ENCODE peak calls at places on chromosome 14, in seven cellular contexts. X is A549, Z is uterus, W is heart left ventricle, H is lung, B is GM23338, M is dorsolateral prefrontal cortex. Y is an unnamed sample.

GRCh38 chr14:104317975-104318557 is 179.7 kb downstream of the KIF26A start:
- DNase-seq in B (no peak), Z (no peak), H (no peak), X (no peak), W (no peak), M (no peak), Y (no peak)

GRCh38 chr14:90703841-90704240 is 112.4 kb downstream of the TTC7B start:
- DNase-seq in X (no peak), B (no peak), W (no peak), M (no peak), H (no peak), Z (no peak), Y (no peak)

GRCh38 chr14:92513204-92513965 is at the start of gene RIN3:
- DNase-seq in M (peak), W (peak), B (peak), X (peak), Z (peak), H (peak), Y (no peak)

GRCh38 chr14:38065101-38065762 is 142.5 kb upstream of the SSTR1 start:
- DNase-seq in W (no peak), X (no peak), H (no peak), Z (no peak), M (no peak), B (peak), Y (no peak)

GRCh38 chr14:105436891-105437722 is 17.5 kb downstream of the MTA1 start:
- DNase-seq in X (no peak), B (no peak), Z (no peak), W (no peak), H (no peak), M (no peak), Y (no peak)

GRCh38 chr14:58100735-58101368 is 51.2 kb downstream of the ARMH4 start:
- DNase-seq in H (no peak), W (no peak), X (no peak), B (no peak), Z (no peak), M (no peak), Y (no peak)

GRCh38 chr14:62216121-62216520 is 453.9 kb downstream of the SNAPC1 start:
- DNase-seq in X (no peak), B (no peak), H (no peak), Z (no peak), W (no peak), M (no peak), Y (no peak)

GRCh38 chr14:28756896-28757570 is 9.6 kb upstream of the FOXG1 start:
- DNase-seq in W (no peak), H (no peak), Z (no peak), B (peak), X (peak), M (no peak), Y (no peak)

GRCh38 chr14:58278177-58278576 is 20.2 kb upstream of the ARID4A start:
- DNase-seq in W (no peak), H (no peak), B (no peak), M (no peak), Z (no peak), X (no peak), Y (no peak)

GRCh38 chr14:35715079-35715478 is 94.0 kb downstream of the RALGAPA1 start:
- DNase-seq in X (no peak), M (no peak), Z (no peak), H (no peak), B (no peak), W (no peak), Y (no peak)

GRCh38 chr14:78227466-78228077 is 57.4 kb downstream of the NRXN3 start:
- DNase-seq in X (no peak), H (no peak), M (peak), W (no peak), Z (no peak), B (peak), Y (no peak)

GRCh38 chr14:103456167-103456835 is 66.3 kb downstream of the CKB start:
- DNase-seq in X (no peak), W (no peak), H (no peak), Z (no peak), B (no peak), M (no peak), Y (no peak)

GRCh38 chr14:26401170-26401968 is 196.5 kb downstream of the NOVA1 start:
- DNase-seq in B (no peak), H (no peak), Z (no peak), W (no peak), X (no peak), M (no peak), Y (no peak)

GRCh38 chr14:96978525-96979272 is 181.5 kb downstream of the VRK1 start:
- DNase-seq in W (no peak), M (no peak), H (no peak), B (no peak), X (no peak), Z (no peak), Y (no peak)

GRCh38 chr14:74704656-74705055 is 8.2 kb downstream of the AREL1 start:
- DNase-seq in M (no peak), X (no peak), W (no peak), B (no peak), Z (no peak), H (no peak), Y (no peak)

GRCh38 chr14:91410781-91411536 is 6.7 kb downstream of the CCDC88C start:
- DNase-seq in H (no peak), M (no peak), Z (no peak), B (no peak), X (no peak), W (no peak), Y (no peak)

GRCh38 chr14:98548071-98548686 is 723.8 kb downstream of the BCL11B start:
- DNase-seq in X (no peak), B (no peak), Z (no peak), H (no peak), W (no peak), M (no peak), Y (no peak)

GRCh38 chr14:90444077-90444696 is 47.4 kb downstream of the CALM1 start:
- DNase-seq in Z (no peak), B (no peak), H (peak), W (no peak), X (no peak), M (no peak), Y (no peak)

GRCh38 chr14:71582705-71583104 is 349.5 kb upstream of the RGS6 start:
- DNase-seq in Z (no peak), H (no peak), M (no peak), X (no peak), W (no peak), B (no peak), Y (no peak)

GRCh38 chr14:104197449-104198247 is 59.3 kb downstream of the KIF26A start:
- DNase-seq in H (no peak), M (no peak), Z (no peak), X (no peak), B (no peak), W (no peak), Y (no peak)

GRCh38 chr14:54727929-54728328 is 161.0 kb downstream of the SAMD4A start:
- DNase-seq in H (no peak), Z (peak), B (no peak), W (no peak), X (no peak), M (no peak), Y (no peak)

GRCh38 chr14:104794641-104795467 is 694 bp downstream of the AKT1 start:
- DNase-seq in W (no peak), B (peak), X (no peak), M (no peak), H (no peak), Z (no peak), Y (no peak)

GRCh38 chr14:40003773-40004172 is 571.5 kb upstream of the FBXO33 start:
- DNase-seq in B (no peak), Z (no peak), M (no peak), X (no peak), W (no peak), H (peak), Y (no peak)

GRCh38 chr14:103500148-103500990 is 22.3 kb downstream of the CKB start:
- DNase-seq in M (peak), X (no peak), H (peak), Z (peak), B (peak), W (peak), Y (peak)

GRCh38 chr14:100955201-100955600 is 51.7 kb upstream of the RTL1 start:
- DNase-seq in X (peak), M (no peak), W (no peak), Z (no peak), B (no peak), H (no peak), Y (no peak)

GRCh38 chr14:52051251-52051650 is 17.6 kb downstream of the NID2 start:
- DNase-seq in W (no peak), B (no peak), H (no peak), M (no peak), X (no peak), Z (no peak), Y (no peak)
- H3K27ac ChIP-seq in W (peak), B (no peak), H (no peak), M (no peak), X (no peak), Z (peak), Y (no peak)

GRCh38 chr14:75876526-75876925 is 105.3 kb downstream of the TGFB3 start:
- DNase-seq in H (no peak), B (no peak), X (no peak), Z (no peak), M (no peak), W (no peak), Y (no peak)
- H3K27ac ChIP-seq in H (peak), B (no peak), X (no peak), Z (no peak), M (no peak), W (no peak), Y (no peak)

GRCh38 chr14:99733551-99734405 is 49.7 kb downstream of the CYP46A1 start:
- DNase-seq in W (peak), X (no peak), H (no peak), Z (peak), M (peak), B (no peak), Y (no peak)
- H3K27ac ChIP-seq in W (peak), X (no peak), H (peak), Z (no peak), M (no peak), B (no peak), Y (peak)

DNA sequence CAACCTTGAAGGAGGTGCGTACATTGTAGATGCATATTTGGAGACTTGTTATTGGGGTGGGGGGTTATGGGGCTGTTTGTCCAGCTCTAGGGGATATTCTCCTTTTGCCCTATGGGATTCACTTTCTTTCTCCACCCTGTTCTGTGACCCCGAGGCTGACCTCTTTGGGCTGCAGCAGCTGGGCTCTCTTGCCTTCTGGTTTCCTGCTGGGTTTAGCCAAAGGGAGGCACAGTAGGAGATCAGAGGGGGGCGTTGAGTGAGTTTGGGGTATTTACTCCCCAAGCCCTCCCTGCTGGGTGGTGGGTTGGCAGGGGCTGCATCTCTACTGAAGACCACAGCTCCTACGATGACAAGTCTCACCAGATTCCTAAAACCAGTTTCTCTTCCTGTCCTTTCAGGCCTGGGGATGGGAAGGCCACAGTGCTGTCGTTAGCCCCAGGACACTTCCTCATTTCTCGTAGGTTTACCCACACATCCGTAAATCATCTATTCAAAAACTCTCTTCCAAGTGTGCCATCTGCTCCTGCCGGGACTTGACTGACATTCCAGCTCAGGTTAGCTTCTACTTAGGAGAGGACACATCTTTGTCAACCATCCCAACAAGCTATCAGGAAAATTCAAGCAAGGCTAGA is 127.1 kb downstream of the TMEM30B start:
- DNase-seq in W (no peak), Z (no peak), X (no peak), B (no peak), M (no peak), H (no peak), Y (no peak)
- H3K27ac ChIP-seq in W (no peak), Z (no peak), X (no peak), B (no peak), M (no peak), H (no peak), Y (no peak)

DNA sequence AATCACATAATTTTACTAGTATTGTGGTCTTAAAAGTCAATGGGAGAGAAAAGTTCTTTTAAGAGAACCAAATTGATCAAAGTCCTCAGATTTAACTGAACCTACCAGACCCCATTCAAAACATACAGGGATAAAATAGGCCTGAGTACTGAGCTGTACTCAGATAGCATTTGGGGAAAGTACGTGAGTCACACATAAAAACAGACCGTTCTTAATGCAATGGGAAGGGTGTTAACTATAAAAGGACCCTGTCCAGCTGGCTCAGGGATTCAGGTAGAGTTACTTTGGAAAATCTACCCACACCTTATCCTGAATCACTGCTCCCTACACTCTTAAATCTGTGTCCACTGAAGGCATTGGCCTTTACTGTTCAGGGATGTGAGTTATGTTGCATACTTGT is 78.0 kb downstream of the PTPN21 start:
- DNase-seq in H (no peak), Z (no peak), X (no peak), W (no peak), B (no peak), M (no peak), Y (no peak)
- H3K27ac ChIP-seq in H (no peak), Z (no peak), X (no peak), W (peak), B (no peak), M (no peak), Y (no peak)

GRCh38 chr14:85319101-85319500 is 210.8 kb upstream of the FLRT2 start:
- DNase-seq in M (no peak), X (no peak), B (no peak), W (no peak), Z (no peak), H (no peak), Y (no peak)
- H3K27ac ChIP-seq in M (no peak), X (no peak), B (no peak), W (no peak), Z (no peak), H (no peak), Y (no peak)

GRCh38 chr14:22544406-22544805 is 44.6 kb downstream of the DAD1 start:
- DNase-seq in H (no peak), W (no peak), X (no peak), B (no peak), Z (no peak), M (no peak), Y (no peak)

GRCh38 chr14:22547309-22547947 is 41.6 kb downstream of the DAD1 start:
- DNase-seq in H (no peak), Z (no peak), B (no peak), W (peak), M (no peak), X (no peak), Y (no peak)

GRCh38 chr14:22546722-22547071 is 42.3 kb downstream of the DAD1 start:
- DNase-seq in X (no peak), B (no peak), W (no peak), H (no peak), Z (no peak), M (no peak), Y (no peak)

GRCh38 chr14:22544881-22545420 is 44.1 kb downstream of the DAD1 start:
- DNase-seq in H (no peak), M (no peak), W (no peak), B (no peak), X (no peak), Z (no peak), Y (no peak)

GRCh38 chr14:22545842-22546721 is 42.9 kb downstream of the DAD1 start:
- DNase-seq in H (no peak), Z (no peak), M (no peak), B (no peak), W (no peak), X (no peak), Y (no peak)
- H3K27ac ChIP-seq in H (peak), Z (peak), M (no peak), B (peak), W (peak), X (no peak), Y (no peak)

DNA sequence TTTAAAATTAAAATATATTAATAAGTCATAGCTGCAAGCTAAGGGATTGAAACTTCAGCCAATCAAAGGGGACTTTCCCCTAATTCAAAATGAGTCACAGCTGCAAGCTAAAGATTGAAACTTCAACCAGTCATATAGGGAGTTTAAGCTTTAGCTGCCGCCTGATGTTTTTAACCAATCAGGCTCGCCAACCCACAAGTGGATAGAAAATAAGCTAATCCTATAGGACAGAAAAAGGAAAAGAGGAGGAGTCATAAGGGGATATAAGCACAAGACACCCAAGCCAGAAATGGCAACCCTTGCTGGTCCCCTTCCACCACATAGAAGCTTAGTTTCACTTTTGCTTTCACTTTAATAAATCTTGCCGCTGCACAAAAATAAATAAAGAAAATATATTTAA is 1154.6 kb downstream of the GALC start:
- DNase-seq in Z (no peak), B (no peak), W (no peak), H (no peak), X (no peak), M (no peak), Y (no peak)
- H3K27ac ChIP-seq in Z (no peak), B (no peak), W (no peak), H (no peak), X (no peak), M (no peak), Y (no peak)

DNA sequence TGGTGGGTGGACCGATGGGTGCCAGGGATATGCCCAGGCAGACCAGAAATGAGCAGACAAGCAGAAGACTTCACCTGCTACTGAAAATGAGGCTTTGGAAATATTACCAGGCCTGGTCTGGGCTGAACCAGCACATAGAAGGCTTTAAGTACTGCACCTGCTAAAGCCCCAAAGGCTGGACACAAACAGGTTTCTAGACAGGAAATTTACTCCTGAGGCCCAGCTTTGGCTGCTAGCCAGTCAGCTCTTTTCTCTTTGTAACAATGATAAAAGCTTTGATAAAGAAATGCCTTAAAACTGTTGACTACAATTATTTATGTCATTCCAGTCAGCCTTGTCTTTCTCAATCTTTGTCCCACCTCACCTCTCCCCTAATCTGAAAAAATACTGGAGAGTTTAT is 228.8 kb upstream of the EGLN3 start:
- DNase-seq in H (no peak), X (no peak), W (no peak), B (no peak), M (no peak), Z (no peak), Y (no peak)
- H3K27ac ChIP-seq in H (no peak), X (no peak), W (no peak), B (no peak), M (no peak), Z (no peak), Y (no peak)

DNA sequence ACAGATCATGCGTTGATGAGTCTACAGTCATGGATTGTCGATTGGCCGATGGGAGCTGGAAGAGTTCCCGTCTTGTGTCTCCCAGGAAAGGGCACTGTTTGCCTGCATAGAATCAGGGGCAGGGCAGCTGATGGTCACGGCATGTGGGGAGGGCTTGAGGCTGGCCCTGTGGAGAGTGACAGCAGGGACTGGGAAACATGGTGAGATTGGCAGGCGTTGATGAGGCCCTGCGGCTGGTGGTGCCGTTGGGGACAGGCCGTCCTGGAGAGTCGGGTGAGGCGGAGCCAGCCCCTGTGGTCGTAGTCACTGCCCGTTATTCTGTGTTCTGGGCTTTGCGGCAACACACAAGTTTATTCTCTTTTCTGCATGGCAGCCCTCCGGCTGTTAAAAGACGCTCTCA is 52.9 kb downstream of the TECPR2 start:
- DNase-seq in H (no peak), X (no peak), M (peak), B (no peak), W (no peak), Z (no peak), Y (peak)
- H3K27ac ChIP-seq in H (no peak), X (no peak), M (peak), B (peak), W (no peak), Z (no peak), Y (peak)